ENCODE peak calls at places on chromosomes 4 and X, in nine cellular contexts. A, K, U, D, J, Y, V, B and P are unnamed samples.

GRCh38 chr4:170025523-170026252 is 507 bp downstream of the MFAP3L start:
- DNase-seq in V (peak), D (no peak), U (peak), A (peak), K (no peak), J (peak), Y (no peak), B (no peak), P (no peak)

GRCh38 chrX:45445745-45446412 is 245.2 kb upstream of the DIPK2B start:
- DNase-seq in K (no peak), D (no peak), J (no peak), A (no peak), Y (no peak), B (no peak), U (no peak), V (no peak), P (no peak)

GRCh38 chr4:150082241-150082640 is 4.0 kb downstream of the DCLK2 start:
- DNase-seq in A (no peak), U (no peak), B (no peak), J (no peak), V (no peak), D (no peak), K (no peak), Y (no peak), P (no peak)

GRCh38 chr4:121269001-121269400 is 104.9 kb upstream of the TNIP3 start:
- DNase-seq in U (no peak), K (no peak), A (no peak), D (no peak), V (no peak), J (no peak), Y (no peak), B (no peak), P (no peak)

GRCh38 chr4:16450724-16451123 is 224.5 kb upstream of the TAPT1 start:
- DNase-seq in B (no peak), V (no peak), J (no peak), A (peak), Y (no peak), U (no peak), K (no peak), D (no peak), P (no peak)

GRCh38 chr4:102007959-102008425 is 217.5 kb downstream of the BANK1 start:
- DNase-seq in A (no peak), B (no peak), K (no peak), Y (no peak), U (no peak), D (no peak), V (no peak), J (no peak), P (no peak)

GRCh38 chrX:14051416-14051815 is 21.7 kb upstream of the GEMIN8 start:
- DNase-seq in K (no peak), Y (no peak), D (no peak), U (no peak), V (no peak), J (no peak), B (no peak), A (no peak), P (no peak)

GRCh38 chr4:7377223-7377865 is 57.4 kb downstream of the PSAPL1 start:
- DNase-seq in U (no peak), K (no peak), B (no peak), A (peak), J (no peak), V (no peak), Y (no peak), D (no peak), P (no peak)

GRCh38 chrX:153502131-153502530 is 7.4 kb downstream of the BGN start:
- DNase-seq in B (peak), U (no peak), D (no peak), A (no peak), V (no peak), K (no peak), Y (no peak), J (no peak), P (no peak)

GRCh38 chrX:153500676-153501280 is 6.0 kb downstream of the BGN start:
- DNase-seq in J (no peak), A (no peak), U (no peak), D (no peak), B (no peak), Y (no peak), K (no peak), V (no peak), P (no peak)

GRCh38 chrX:153501530-153501929 is 6.8 kb downstream of the BGN start:
- DNase-seq in Y (no peak), D (no peak), A (no peak), B (no peak), V (no peak), K (no peak), J (no peak), U (no peak), P (no peak)

GRCh38 chrX:153504445-153505016 is 9.8 kb downstream of the BGN start:
- DNase-seq in U (no peak), Y (no peak), A (no peak), K (no peak), V (no peak), J (no peak), D (no peak), B (peak), P (no peak)

GRCh38 chrX:153502796-153503195 is 8.0 kb downstream of the BGN start:
- DNase-seq in U (no peak), B (peak), V (no peak), A (no peak), Y (no peak), D (no peak), J (no peak), K (no peak), P (no peak)
- TF ChIP-seq EP300 in U (no peak), B (no peak), V (no peak), A (no peak), Y (no peak), D (no peak), J (no peak), K (no peak), P (no peak)

GRCh38 chr4:42398448-42399355 is 1.4 kb downstream of the SHISA3 start:
- DNase-seq in V (no peak), U (no peak), A (no peak), B (no peak), D (no peak), K (no peak), Y (no peak), J (no peak), P (peak)
- H3K4me3 ChIP-seq in V (peak), U (no peak), A (peak), B (peak), D (peak), K (peak), Y (no peak), J (peak), P (peak)

DNA sequence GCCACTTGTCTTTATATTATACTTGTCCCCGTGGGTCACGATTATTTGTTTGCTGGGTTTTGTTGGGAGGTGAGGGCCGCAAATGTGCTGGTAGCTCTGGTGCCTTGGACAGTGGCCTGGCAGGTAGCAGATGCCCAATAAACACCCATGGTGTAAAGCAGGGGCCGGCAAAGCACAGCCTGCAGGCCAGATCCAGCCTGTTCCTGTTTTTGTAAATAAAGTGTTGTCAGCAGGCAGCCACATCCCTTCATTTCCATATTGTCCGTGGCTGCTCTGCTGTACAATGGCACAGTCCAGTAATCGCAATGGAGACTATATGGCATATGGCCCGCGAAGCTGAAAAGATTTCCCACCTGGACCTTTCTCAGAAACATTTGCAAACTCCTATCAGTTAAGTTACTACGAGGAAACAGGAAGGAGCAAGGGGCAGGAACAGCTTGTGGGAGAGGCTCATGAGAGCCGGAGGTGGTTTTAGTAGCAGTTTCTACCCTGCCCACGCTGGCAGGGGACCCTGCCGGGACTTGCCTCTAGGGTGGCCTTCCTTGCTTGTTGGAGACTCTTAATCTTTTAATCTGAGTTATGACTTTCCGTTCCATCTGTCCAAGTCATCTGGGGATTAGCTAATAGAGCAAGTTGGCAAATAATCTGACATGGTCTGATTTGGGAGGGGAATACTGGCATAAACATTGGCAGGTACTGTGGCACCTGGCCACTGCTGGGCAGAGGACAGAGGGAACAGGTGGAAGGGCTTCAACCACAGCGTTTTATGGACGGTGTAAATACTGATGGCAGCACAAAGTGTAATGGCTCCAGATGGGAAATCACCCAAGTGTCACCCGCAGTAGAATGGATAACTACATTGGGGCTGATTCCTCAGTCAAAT is 19.6 kb downstream of the CLCN4 start:
- DNase-seq in U (no peak), Y (no peak), A (no peak), D (no peak), J (no peak), B (no peak), V (no peak), K (no peak), P (no peak)
- TF ChIP-seq EP300 in U (no peak), Y (no peak), A (no peak), D (no peak), J (no peak), B (no peak), V (no peak), K (no peak), P (no peak)

GRCh38 chr4:112523764-112524505 is 8.0 kb upstream of the NEUROG2 start:
- DNase-seq in U (peak), A (peak), B (peak), Y (peak), J (no peak), V (peak), K (peak), D (no peak), P (no peak)
- H3K4me3 ChIP-seq in U (no peak), A (no peak), B (peak), Y (peak), J (peak), V (peak), K (peak), D (peak), P (peak)

DNA sequence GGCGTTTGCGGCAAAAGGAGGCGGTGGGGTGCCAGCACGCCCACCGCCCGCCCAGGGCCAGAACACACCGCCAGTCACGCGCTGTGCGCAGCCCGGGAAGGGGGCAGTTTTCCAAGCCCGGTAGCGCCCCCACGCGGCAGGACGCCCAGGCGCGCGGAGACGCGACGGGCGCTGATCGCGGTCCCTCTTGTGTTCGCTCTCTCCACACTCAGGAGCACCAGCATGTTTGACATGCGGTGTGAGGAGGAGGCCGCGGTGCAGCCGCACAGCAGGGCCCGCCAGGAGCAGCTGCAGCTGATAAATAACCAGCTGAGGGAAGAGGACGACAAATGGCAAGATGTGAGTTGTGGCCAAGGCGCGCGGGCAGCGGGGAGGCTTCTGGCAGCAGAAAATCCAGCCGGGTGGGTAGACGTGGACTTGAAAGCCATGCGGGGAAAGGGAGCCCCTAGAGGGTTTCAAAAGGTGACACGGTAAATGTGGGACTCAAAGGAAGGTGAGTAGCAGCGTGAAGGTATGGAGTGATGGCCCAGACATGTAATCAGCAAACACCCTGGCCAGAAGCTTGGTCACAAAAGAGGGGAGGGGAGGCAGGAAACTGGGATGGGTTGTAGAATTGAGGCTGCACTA is 104.1 kb downstream of the PHOX2B start:
- DNase-seq in U (peak), K (peak), A (peak), B (peak), Y (peak), J (peak), V (no peak), D (no peak), P (peak)
- TF ChIP-seq EP300 in U (no peak), K (peak), A (no peak), B (no peak), Y (no peak), J (no peak), V (no peak), D (no peak), P (peak)